ENCODE peak calls at places on chromosomes 4 and X, in five cellular contexts. One of them, this sample, is unnamed.

GRCh38 chr4:102736636-102737549 is 23.9 kb downstream of the MANBA start:
- DNase-seq in stimulated activated CD4-positive, alpha-beta T cell treated with anti-CD3 and anti-CD28 coated beads, Interleukin-4, amount 100 ng/mL, for 48 hours: no peak
- DNase-seq in iris pigment epithelial cell: no peak
- DNase-seq in AG10803: peak; percentile 43
- DNase-seq in Panc1: no peak
- DNase-seq in this sample: no peak

GRCh38 chr4:136463941-136464340 is 1068.4 kb downstream of the PCDH18 start:
- DNase-seq in stimulated activated CD4-positive, alpha-beta T cell treated with anti-CD3 and anti-CD28 coated beads, Interleukin-4, amount 100 ng/mL, for 48 hours: no peak
- DNase-seq in iris pigment epithelial cell: no peak
- DNase-seq in AG10803: no peak
- DNase-seq in Panc1: no peak
- DNase-seq in this sample: no peak

GRCh38 chr4:95505149-95505548 is 43.6 kb downstream of the UNC5C start:
- DNase-seq in stimulated activated CD4-positive, alpha-beta T cell treated with anti-CD3 and anti-CD28 coated beads, Interleukin-4, amount 100 ng/mL, for 48 hours: no peak
- DNase-seq in iris pigment epithelial cell: peak; percentile 17
- DNase-seq in AG10803: no peak
- DNase-seq in Panc1: no peak
- DNase-seq in this sample: no peak

GRCh38 chrX:108331126-108331909 is 106.9 kb downstream of the COL4A6 start:
- DNase-seq in stimulated activated CD4-positive, alpha-beta T cell treated with anti-CD3 and anti-CD28 coated beads, Interleukin-4, amount 100 ng/mL, for 48 hours: no peak
- DNase-seq in iris pigment epithelial cell: no peak
- DNase-seq in AG10803: no peak
- DNase-seq in Panc1: no peak
- DNase-seq in this sample: no peak

GRCh38 chr4:121564840-121565375 is 131.9 kb downstream of the ANXA5 start:
- DNase-seq in stimulated activated CD4-positive, alpha-beta T cell treated with anti-CD3 and anti-CD28 coated beads, Interleukin-4, amount 100 ng/mL, for 48 hours: no peak
- DNase-seq in iris pigment epithelial cell: peak; percentile 13
- DNase-seq in AG10803: peak; percentile 19
- DNase-seq in Panc1: no peak
- DNase-seq in this sample: no peak

GRCh38 chrX:39816871-39817731 is 280.7 kb downstream of the BCOR start:
- DNase-seq in stimulated activated CD4-positive, alpha-beta T cell treated with anti-CD3 and anti-CD28 coated beads, Interleukin-4, amount 100 ng/mL, for 48 hours: no peak
- DNase-seq in iris pigment epithelial cell: peak; percentile 38
- DNase-seq in AG10803: peak; percentile 50
- DNase-seq in Panc1: no peak
- DNase-seq in this sample: no peak

GRCh38 chr4:16908377-16909021 is 10.1 kb upstream of the LDB2 start:
- DNase-seq in stimulated activated CD4-positive, alpha-beta T cell treated with anti-CD3 and anti-CD28 coated beads, Interleukin-4, amount 100 ng/mL, for 48 hours: no peak
- DNase-seq in iris pigment epithelial cell: no peak
- DNase-seq in AG10803: no peak
- DNase-seq in Panc1: no peak
- DNase-seq in this sample: no peak

GRCh38 chr4:101102114-101102752 is 245.1 kb downstream of the PPP3CA start:
- DNase-seq in stimulated activated CD4-positive, alpha-beta T cell treated with anti-CD3 and anti-CD28 coated beads, Interleukin-4, amount 100 ng/mL, for 48 hours: no peak
- DNase-seq in iris pigment epithelial cell: peak; percentile 74
- DNase-seq in AG10803: peak; percentile 94
- DNase-seq in Panc1: no peak
- DNase-seq in this sample: no peak

GRCh38 chr4:8642651-8643321 is 50.2 kb downstream of the CPZ start:
- DNase-seq in stimulated activated CD4-positive, alpha-beta T cell treated with anti-CD3 and anti-CD28 coated beads, Interleukin-4, amount 100 ng/mL, for 48 hours: no peak
- DNase-seq in iris pigment epithelial cell: no peak
- DNase-seq in AG10803: no peak
- DNase-seq in Panc1: no peak
- DNase-seq in this sample: no peak

GRCh38 chr4:46648088-46648744 is 258.3 kb upstream of the GABRA2 start:
- DNase-seq in stimulated activated CD4-positive, alpha-beta T cell treated with anti-CD3 and anti-CD28 coated beads, Interleukin-4, amount 100 ng/mL, for 48 hours: no peak
- DNase-seq in iris pigment epithelial cell: peak; percentile 49
- DNase-seq in AG10803: no peak
- DNase-seq in Panc1: peak; percentile 28
- DNase-seq in this sample: peak; percentile 84

GRCh38 chrX:11049976-11050375 is 61.2 kb upstream of the HCCS start:
- DNase-seq in stimulated activated CD4-positive, alpha-beta T cell treated with anti-CD3 and anti-CD28 coated beads, Interleukin-4, amount 100 ng/mL, for 48 hours: no peak
- DNase-seq in iris pigment epithelial cell: no peak
- DNase-seq in AG10803: no peak
- DNase-seq in Panc1: no peak
- DNase-seq in this sample: no peak

GRCh38 chr4:138663883-138664282 is 351.7 kb upstream of the NOCT start:
- DNase-seq in stimulated activated CD4-positive, alpha-beta T cell treated with anti-CD3 and anti-CD28 coated beads, Interleukin-4, amount 100 ng/mL, for 48 hours: no peak
- DNase-seq in iris pigment epithelial cell: no peak
- DNase-seq in AG10803: no peak
- DNase-seq in Panc1: no peak
- DNase-seq in this sample: no peak

GRCh38 chr4:184722798-184723197 is 11.1 kb downstream of the CENPU start:
- DNase-seq in stimulated activated CD4-positive, alpha-beta T cell treated with anti-CD3 and anti-CD28 coated beads, Interleukin-4, amount 100 ng/mL, for 48 hours: no peak
- DNase-seq in iris pigment epithelial cell: no peak
- DNase-seq in AG10803: no peak
- DNase-seq in Panc1: no peak
- DNase-seq in this sample: no peak

GRCh38 chr4:121950680-121951569 is 935 bp downstream of the TRPC3 start:
- DNase-seq in stimulated activated CD4-positive, alpha-beta T cell treated with anti-CD3 and anti-CD28 coated beads, Interleukin-4, amount 100 ng/mL, for 48 hours: no peak
- DNase-seq in iris pigment epithelial cell: no peak
- DNase-seq in AG10803: peak; percentile 11
- DNase-seq in Panc1: no peak
- DNase-seq in this sample: no peak

GRCh38 chrX:83101961-83102360 is 406.1 kb upstream of the POU3F4 start:
- DNase-seq in stimulated activated CD4-positive, alpha-beta T cell treated with anti-CD3 and anti-CD28 coated beads, Interleukin-4, amount 100 ng/mL, for 48 hours: no peak
- DNase-seq in iris pigment epithelial cell: no peak
- DNase-seq in AG10803: no peak
- DNase-seq in Panc1: no peak
- DNase-seq in this sample: no peak

GRCh38 chr4:146368209-146368608 is 153.5 kb downstream of the SLC10A7 start:
- DNase-seq in stimulated activated CD4-positive, alpha-beta T cell treated with anti-CD3 and anti-CD28 coated beads, Interleukin-4, amount 100 ng/mL, for 48 hours: no peak
- DNase-seq in iris pigment epithelial cell: no peak
- DNase-seq in AG10803: no peak
- DNase-seq in Panc1: no peak
- DNase-seq in this sample: no peak

GRCh38 chrX:28582494-28582893 is 4.8 kb upstream of the IL1RAPL1 start:
- DNase-seq in stimulated activated CD4-positive, alpha-beta T cell treated with anti-CD3 and anti-CD28 coated beads, Interleukin-4, amount 100 ng/mL, for 48 hours: no peak
- DNase-seq in iris pigment epithelial cell: no peak
- DNase-seq in AG10803: no peak
- DNase-seq in Panc1: no peak
- DNase-seq in this sample: peak; percentile 8